ENCODE peak calls at places on chromosomes 16 and 17, in five cellular contexts. H is right lobe of liver; G is stimulated activated CD8-positive, alpha-beta memory T cell treated with anti-CD3 and anti-CD28 coated beads, Interleukin-2, amount 100 ng/mL, for 48 hours; N is astrocyte; P is stimulated activated CD4-positive, alpha-beta T cell treated with anti-CD3 and anti-CD28 coated beads, TNF-alpha, amount 100 ng/mL, for 1 hour. A is an unnamed sample.

GRCh38 chr16:57409870-57410585 is 5.5 kb downstream of the CCL17 start:
- DNase-seq in G (no peak), N (no peak), P (no peak), H (no peak), A (no peak)

GRCh38 chr17:40696651-40697072 is 6.9 kb downstream of the KRT24 start:
- DNase-seq in N (no peak), H (no peak), G (no peak), P (no peak), A (no peak)

GRCh38 chr16:67163903-67164558 is 514 bp upstream of the HSF4 start:
- DNase-seq in N (no peak), P (no peak), H (no peak), G (no peak), A (no peak)

GRCh38 chr17:44053130-44053872 is 13.2 kb downstream of the LSM12 start:
- DNase-seq in N (no peak), G (no peak), P (no peak), H (no peak), A (peak)

GRCh38 chr17:17499402-17500145 is 3.4 kb upstream of the RASD1 start:
- DNase-seq in N (no peak), H (peak), P (no peak), G (no peak), A (no peak)

GRCh38 chr16:54096607-54097006 is 190.0 kb downstream of the IRX3 start:
- DNase-seq in G (no peak), P (no peak), H (no peak), N (no peak), A (no peak)

GRCh38 chr16:87457724-87458423 is 35.0 kb downstream of the ZCCHC14 start:
- DNase-seq in P (no peak), G (peak), H (no peak), N (peak), A (no peak)

GRCh38 chr17:488993-489757 is 136.6 kb upstream of the RPH3AL start:
- DNase-seq in P (no peak), G (peak), N (peak), H (no peak), A (no peak)

GRCh38 chr17:14296511-14296910 is 4.4 kb upstream of the HS3ST3B1 start:
- DNase-seq in P (no peak), G (no peak), H (no peak), N (no peak), A (no peak)

GRCh38 chr17:63930951-63931575 is 1.1 kb downstream of the CD79B start:
- DNase-seq in G (peak), P (peak), N (no peak), H (peak), A (no peak)

GRCh38 chr17:50961282-50962220 is 95.4 kb upstream of the TOB1 start:
- DNase-seq in N (no peak), H (no peak), P (no peak), G (no peak), A (no peak)

GRCh38 chr16:48910214-48910613 is 300.2 kb upstream of the N4BP1 start:
- DNase-seq in N (no peak), H (no peak), G (no peak), P (no peak), A (no peak)

GRCh38 chr17:18141210-18141803 is 32.8 kb downstream of the MYO15A start:
- DNase-seq in G (no peak), H (no peak), P (no peak), N (peak), A (peak)

GRCh38 chr17:75645889-75646625 is 12.8 kb downstream of the SMIM5 start:
- DNase-seq in H (peak), P (no peak), G (no peak), N (no peak), A (no peak)

GRCh38 chr17:81976332-81977210 is 858 bp upstream of the ASPSCR1 start:
- DNase-seq in H (peak), G (no peak), N (no peak), P (no peak), A (no peak)

GRCh38 chr16:71201556-71201955 is 29.0 kb downstream of the HYDIN start:
- DNase-seq in H (no peak), P (no peak), N (no peak), G (no peak), A (no peak)

GRCh38 chr17:82772026-82772425 is 20.2 kb downstream of the TBCD start:
- DNase-seq in P (no peak), N (peak), H (peak), G (no peak), A (no peak)

GRCh38 chr16:81666102-81666501 is 113.0 kb upstream of the PLCG2 start:
- DNase-seq in H (no peak), G (no peak), N (no peak), P (no peak), A (no peak)

GRCh38 chr17:74892013-74892841 is 1.2 kb downstream of the FADS6 start:
- DNase-seq in N (no peak), H (no peak), P (no peak), G (no peak), A (no peak)

GRCh38 chr17:39107973-39108372 is 43.5 kb downstream of the PLXDC1 start:
- DNase-seq in N (no peak), H (no peak), P (no peak), G (no peak), A (no peak)

GRCh38 chr16:80231118-80231515 is 309.7 kb upstream of the DYNLRB2 start:
- DNase-seq in P (no peak), H (no peak), G (no peak), N (peak), A (no peak)

A was measured in DMS 273 treated with DMSO at 0.1 percent for 48 hours.